ENCODE peak calls at places on chromosomes 5 and 9, in five cellular contexts. T is mesenchymal stem cell, X is IMR-90, W is neuronal stem cell, G is mesendoderm. P is an unnamed sample.

GRCh38 chr5:38443390-38443789 is 113.1 kb downstream of the LIFR start:
- DNase-seq in T (no peak), X (no peak), W (no peak), G (no peak), P (no peak)

GRCh38 chr5:141208478-141208877 is at the start of gene PCDHB12:
- DNase-seq in T (no peak), X (peak), W (no peak), G (peak), P (peak)

GRCh38 chr5:127417534-127417933 is 99.9 kb upstream of the PRRC1 start:
- DNase-seq in T (no peak), X (no peak), W (no peak), G (no peak), P (no peak)

GRCh38 chr9:135096408-135096885 is 9.0 kb downstream of the OLFM1 start:
- DNase-seq in T (no peak), X (no peak), W (no peak), G (no peak), P (no peak)

GRCh38 chr5:81779935-81780266 is 29.0 kb upstream of the SSBP2 start:
- DNase-seq in T (no peak), X (no peak), W (no peak), G (no peak), P (no peak)

GRCh38 chr5:172919525-172920446 is 39.4 kb upstream of the RPL26L1 start:
- DNase-seq in T (no peak), X (peak), W (no peak), G (no peak), P (no peak)

GRCh38 chr9:132547976-132548730 is 34.3 kb upstream of the BARHL1 start:
- DNase-seq in T (no peak), X (no peak), W (no peak), G (no peak), P (no peak)

GRCh38 chr9:21415492-21416267 is 6.8 kb downstream of the IFNA8 start:
- DNase-seq in T (no peak), X (no peak), W (no peak), G (no peak), P (no peak)

GRCh38 chr9:126773004-126773607 is 31.7 kb upstream of the ZBTB43 start:
- DNase-seq in T (peak), X (peak), W (no peak), G (peak), P (peak)

GRCh38 chr5:66356011-66356565 is 212.0 kb downstream of the SREK1 start:
- DNase-seq in T (no peak), X (peak), W (no peak), G (no peak), P (no peak)

GRCh38 chr5:157115502-157115901 is 6.7 kb upstream of the HAVCR2 start:
- DNase-seq in T (no peak), X (no peak), W (no peak), G (no peak), P (no peak)

GRCh38 chr9:20191239-20191840 is 402.5 kb upstream of the SLC24A2 start:
- DNase-seq in T (no peak), X (no peak), W (no peak), G (no peak), P (no peak)

GRCh38 chr9:36976371-36977030 is 57.6 kb downstream of the PAX5 start:
- DNase-seq in T (no peak), X (no peak), W (no peak), G (no peak), P (peak)

GRCh38 chr9:137085918-137086530 is 761 bp upstream of the MAN1B1 start:
- DNase-seq in T (peak), X (no peak), W (no peak), G (no peak), P (no peak)

GRCh38 chr9:78044189-78044588 is 12.6 kb upstream of the GNAQ start:
- DNase-seq in T (no peak), X (no peak), W (no peak), G (no peak), P (no peak)

GRCh38 chr5:38420246-38420645 is 136.2 kb downstream of the LIFR start:
- DNase-seq in T (peak), X (peak), W (no peak), G (no peak), P (no peak)

GRCh38 chr5:10600629-10601245 is 36.9 kb downstream of the ANKRD33B start:
- DNase-seq in T (no peak), X (no peak), W (no peak), G (no peak), P (no peak)

GRCh38 chr9:129323376-129323998 is 145.4 kb upstream of the IER5L start:
- DNase-seq in T (no peak), X (no peak), W (no peak), G (no peak), P (no peak)

GRCh38 chr9:87498046-87498815 is 564 bp downstream of the DAPK1 start:
- DNase-seq in T (peak), X (no peak), W (peak), G (peak), P (peak)

GRCh38 chr5:131019601-131020315 is 145.3 kb downstream of the HINT1 start:
- DNase-seq in T (no peak), X (no peak), W (no peak), G (no peak), P (peak)

GRCh38 chr9:115466784-115467183 is 348.8 kb upstream of the TNC start:
- DNase-seq in T (no peak), X (no peak), W (no peak), G (no peak), P (no peak)

GRCh38 chr9:2414465-2414864 is 207.1 kb upstream of the VLDLR start:
- DNase-seq in T (no peak), X (no peak), W (no peak), G (peak), P (no peak)

GRCh38 chr9:91164724-91165520 is 196.8 kb downstream of the AUH start:
- DNase-seq in T (peak), X (peak), W (no peak), G (peak), P (no peak)

GRCh38 chr5:87453801-87454200 is 41.1 kb upstream of the CCNH start:
- DNase-seq in T (no peak), X (no peak), W (no peak), G (no peak), P (no peak)

GRCh38 chr5:5291357-5291756 is 131.1 kb upstream of the ICE1 start:
- DNase-seq in T (no peak), X (no peak), W (no peak), G (peak), P (no peak)

GRCh38 chr5:35789732-35790461 is 66.8 kb upstream of the IL7R start:
- DNase-seq in T (no peak), X (no peak), W (no peak), G (no peak), P (no peak)

DNA sequence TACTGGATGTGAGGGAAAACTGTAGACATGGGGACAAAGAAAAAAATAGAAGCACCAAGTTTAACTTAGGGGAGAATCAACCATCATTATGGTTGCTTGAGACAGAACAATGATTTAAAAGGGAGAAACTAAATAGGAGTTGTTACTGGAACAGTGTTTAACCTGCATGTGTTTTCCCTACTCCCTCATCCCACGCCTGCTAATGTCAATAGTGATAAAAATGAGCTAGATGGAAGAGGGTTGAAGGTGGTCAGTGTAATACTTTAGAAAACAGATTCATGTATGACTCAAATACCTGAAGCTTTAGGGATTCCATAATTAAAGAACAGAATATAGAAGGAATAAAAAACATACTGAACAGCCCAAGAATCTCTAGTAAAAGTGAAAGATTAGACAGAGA is 52.5 kb downstream of the PLCXD3 start:
- DNase-seq in T (no peak), X (no peak), W (no peak), G (no peak), P (no peak)
- H3K23ac ChIP-seq in T (no peak), X (no peak), W (no peak), G (no peak), P (no peak)

GRCh38 chr5:3322642-3323041 is 273.0 kb upstream of the IRX1 start:
- DNase-seq in T (no peak), X (no peak), W (no peak), G (no peak), P (no peak)
- H3K23ac ChIP-seq in T (no peak), X (no peak), W (peak), G (no peak), P (no peak)

DNA sequence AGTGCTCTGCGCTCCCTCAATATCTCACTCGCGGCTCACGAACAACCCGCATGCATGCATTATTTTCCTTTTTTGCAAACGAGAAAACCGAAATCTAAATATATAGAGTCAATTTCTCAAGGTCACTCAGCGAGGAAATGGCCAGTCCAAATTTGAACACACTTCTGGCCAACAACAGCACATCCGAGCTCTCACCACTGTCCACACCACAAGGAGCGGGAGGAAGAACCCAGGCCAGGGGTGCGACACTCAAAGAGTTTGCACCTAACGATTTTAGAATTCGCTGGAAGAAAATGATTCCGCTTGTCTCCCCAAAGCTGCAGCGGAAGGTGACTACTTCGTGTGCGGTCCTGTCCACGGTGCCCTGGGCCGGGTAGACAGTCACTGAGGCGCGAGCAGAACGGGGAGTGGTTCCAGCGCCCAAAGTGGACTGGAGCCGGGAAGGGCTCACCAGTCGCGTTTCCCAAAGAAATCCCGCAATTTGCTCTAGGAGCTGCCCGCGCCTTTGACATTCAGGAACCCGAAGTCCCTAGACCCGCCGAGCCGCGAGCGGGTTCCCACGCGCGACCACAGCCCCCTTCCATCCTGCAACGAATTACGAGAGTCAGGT is 1.1 kb upstream of the TLX3 start:
- DNase-seq in T (no peak), X (no peak), W (no peak), G (no peak), P (no peak)
- H3K23ac ChIP-seq in T (no peak), X (peak), W (peak), G (no peak), P (no peak)

GRCh38 chr5:97136471-97136870 is 5.9 kb downstream of the LIX1 start:
- DNase-seq in T (no peak), X (no peak), W (no peak), G (no peak), P (no peak)
- H3K23ac ChIP-seq in T (no peak), X (no peak), W (no peak), G (no peak), P (no peak)

GRCh38 chr5:174729075-174729680 is 4.8 kb downstream of the MSX2 start:
- DNase-seq in T (no peak), X (no peak), W (no peak), G (peak), P (peak)
- H3K23ac ChIP-seq in T (no peak), X (no peak), W (no peak), G (no peak), P (no peak)

DNA sequence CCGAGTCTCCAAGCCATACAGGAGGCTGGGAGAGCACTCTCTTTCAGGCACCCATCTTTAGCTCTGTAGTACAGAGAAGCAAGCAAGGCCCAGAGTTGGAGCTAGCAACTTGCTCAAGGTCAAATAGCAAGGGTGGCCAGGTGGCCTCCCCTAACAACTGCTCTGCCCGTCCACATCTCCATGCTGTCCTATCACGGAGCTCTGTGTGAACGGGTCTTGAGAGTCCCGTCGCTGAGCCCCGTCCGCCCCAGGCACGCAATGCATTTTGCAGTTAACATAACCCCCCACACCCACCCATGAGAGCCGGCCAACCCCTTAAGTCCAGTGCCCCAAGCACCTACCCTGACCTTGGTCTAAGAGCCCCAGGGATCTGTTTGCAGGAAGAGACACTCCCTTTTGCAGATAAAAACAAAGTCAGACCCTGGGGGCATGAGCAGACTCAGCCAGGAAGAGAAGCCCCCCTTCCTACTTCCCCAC is 1.5 kb downstream of the RNF44 start:
- DNase-seq in T (peak), X (no peak), W (no peak), G (no peak), P (no peak)
- H3K23ac ChIP-seq in T (no peak), X (peak), W (no peak), G (peak), P (no peak)

GRCh38 chr5:118981783-118982182 is 6.6 kb downstream of the DTWD2 start:
- DNase-seq in T (no peak), X (no peak), W (no peak), G (no peak), P (no peak)
- H3K23ac ChIP-seq in T (no peak), X (no peak), W (no peak), G (no peak), P (no peak)

DNA sequence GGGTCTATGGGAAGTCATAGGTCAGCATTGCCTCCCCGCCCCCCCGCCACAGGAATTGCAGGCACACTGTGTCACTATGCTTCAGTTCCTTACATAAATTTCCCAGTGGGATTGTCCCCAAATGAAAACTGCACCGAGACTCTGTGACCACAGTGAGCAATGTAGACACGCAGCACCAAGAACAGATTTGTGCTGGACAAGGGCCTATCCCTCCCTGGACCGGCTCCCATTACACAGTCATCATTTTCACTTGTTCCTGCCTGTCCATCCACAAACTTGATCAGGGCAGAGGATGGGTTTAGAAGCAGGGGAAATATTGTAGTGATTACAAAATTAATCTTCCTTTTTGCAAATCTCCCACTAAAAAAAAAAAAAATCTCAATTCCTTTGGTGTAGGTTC is 300.2 kb downstream of the EFNA5 start:
- DNase-seq in T (no peak), X (no peak), W (no peak), G (no peak), P (no peak)
- H3K23ac ChIP-seq in T (no peak), X (no peak), W (no peak), G (no peak), P (no peak)